ENCODE peak calls at places on chromosomes 5 and 9, in four cellular contexts. One of them, this sample, is unnamed.

GRCh38 chr5:2756764-2757163 is 5.3 kb upstream of the IRX2 start:
- DNase-seq in HepG2: no peak
- DNase-seq in K562: no peak
- DNase-seq in A549: no peak
- DNase-seq in this sample: no peak

GRCh38 chr5:139137703-139138102 is 60.5 kb downstream of the SIL1 start:
- DNase-seq in K562: peak
- DNase-seq in A549: peak
- DNase-seq in HepG2: peak
- DNase-seq in this sample: peak

GRCh38 chr5:932151-932627 is 39.5 kb downstream of the TRIP13 start:
- DNase-seq in K562: no peak
- DNase-seq in A549: no peak
- DNase-seq in HepG2: no peak
- DNase-seq in this sample: no peak

GRCh38 chr5:138252944-138253343 is 21.5 kb downstream of the GFRA3 start:
- DNase-seq in HepG2: no peak
- DNase-seq in K562: no peak
- DNase-seq in A549: no peak
- DNase-seq in this sample: no peak

GRCh38 chr9:118473527-118473926 is 769.3 kb downstream of the TLR4 start:
- DNase-seq in HepG2: no peak
- DNase-seq in K562: no peak
- DNase-seq in A549: no peak
- DNase-seq in this sample: peak

GRCh38 chr9:3760031-3760430 is 234.2 kb upstream of the RFX3 start:
- DNase-seq in K562: no peak
- DNase-seq in HepG2: no peak
- DNase-seq in A549: peak
- DNase-seq in this sample: no peak

GRCh38 chr5:1523793-1524480 is at the start of gene LPCAT1:
- DNase-seq in A549: peak
- DNase-seq in K562: peak
- DNase-seq in HepG2: peak
- DNase-seq in this sample: peak

GRCh38 chr5:164672931-164673694 is 1167.7 kb downstream of the MAT2B start:
- DNase-seq in K562: no peak
- DNase-seq in A549: peak
- DNase-seq in HepG2: no peak
- DNase-seq in this sample: no peak

GRCh38 chr9:89891221-89892052 is 286.6 kb downstream of the GADD45G start:
- DNase-seq in A549: no peak
- DNase-seq in HepG2: no peak
- DNase-seq in K562: no peak
- DNase-seq in this sample: no peak

GRCh38 chr9:122930541-122930932 is 775 bp downstream of the ZBTB26 start:
- DNase-seq in HepG2: no peak
- DNase-seq in K562: no peak
- DNase-seq in A549: no peak
- DNase-seq in this sample: no peak

GRCh38 chr5:73780297-73781080 is 154.5 kb downstream of the ARHGEF28 start:
- DNase-seq in A549: no peak
- DNase-seq in K562: no peak
- DNase-seq in HepG2: no peak
- DNase-seq in this sample: no peak

GRCh38 chr9:68999393-69000105 is 14.4 kb downstream of the PRKACG start:
- DNase-seq in HepG2: peak
- DNase-seq in K562: peak
- DNase-seq in A549: peak
- DNase-seq in this sample: peak

GRCh38 chr9:128304151-128304970 is 17.9 kb downstream of the TRUB2 start:
- DNase-seq in HepG2: no peak
- DNase-seq in A549: no peak
- DNase-seq in K562: no peak
- DNase-seq in this sample: no peak

GRCh38 chr9:113989781-113990569 is 88.1 kb downstream of the AMBP start:
- DNase-seq in HepG2: no peak
- DNase-seq in A549: no peak
- DNase-seq in K562: no peak
- DNase-seq in this sample: no peak

GRCh38 chr5:1179383-1179715 is 22.0 kb upstream of the SLC6A19 start:
- DNase-seq in A549: no peak
- DNase-seq in HepG2: no peak
- DNase-seq in K562: no peak
- DNase-seq in this sample: no peak

GRCh38 chr5:143064207-143064606 is 294.0 kb downstream of the ARHGAP26 start:
- DNase-seq in HepG2: no peak
- DNase-seq in A549: peak
- DNase-seq in K562: no peak
- DNase-seq in this sample: no peak

GRCh38 chr5:19853616-19854240 is 134.3 kb downstream of the CDH18 start:
- DNase-seq in A549: no peak
- DNase-seq in K562: no peak
- DNase-seq in HepG2: no peak
- DNase-seq in this sample: no peak

GRCh38 chr5:179312557-179313235 is 32.6 kb downstream of the ADAMTS2 start:
- DNase-seq in K562: no peak
- DNase-seq in A549: no peak
- DNase-seq in HepG2: no peak
- DNase-seq in this sample: peak

GRCh38 chr5:113246371-113246870 is 188.4 kb downstream of the TSSK1B start:
- DNase-seq in K562: no peak
- DNase-seq in HepG2: no peak
- DNase-seq in A549: no peak
- DNase-seq in this sample: no peak

GRCh38 chr9:75390951-75391350 is 302.6 kb downstream of the OSTF1 start:
- DNase-seq in K562: no peak
- DNase-seq in A549: no peak
- DNase-seq in HepG2: no peak
- DNase-seq in this sample: no peak

GRCh38 chr5:109450129-109450877 is 40.5 kb upstream of the PJA2 start:
- DNase-seq in A549: no peak
- DNase-seq in K562: no peak
- DNase-seq in HepG2: no peak
- DNase-seq in this sample: peak

GRCh38 chr5:35821513-35821912 is 35.2 kb upstream of the IL7R start:
- DNase-seq in HepG2: no peak
- DNase-seq in K562: no peak
- DNase-seq in A549: no peak
- DNase-seq in this sample: no peak

GRCh38 chr5:97071101-97071500 is 71.3 kb downstream of the LIX1 start:
- DNase-seq in K562: no peak
- DNase-seq in HepG2: no peak
- DNase-seq in A549: no peak
- DNase-seq in this sample: no peak

GRCh38 chr5:153831976-153832375 is 206.7 kb downstream of the FAM114A2 start:
- DNase-seq in K562: peak
- DNase-seq in HepG2: peak
- DNase-seq in A549: peak
- DNase-seq in this sample: no peak

GRCh38 chr9:86333651-86334050 is 20.6 kb downstream of the TUT7 start:
- DNase-seq in K562: no peak
- DNase-seq in HepG2: no peak
- DNase-seq in A549: no peak
- DNase-seq in this sample: no peak

GRCh38 chr5:96582343-96582742 is 79.8 kb upstream of the CAST start:
- DNase-seq in K562: no peak
- DNase-seq in HepG2: no peak
- DNase-seq in A549: no peak
- DNase-seq in this sample: no peak

GRCh38 chr5:137186759-137187461 is 312.2 kb downstream of the SPOCK1 start:
- DNase-seq in A549: no peak
- DNase-seq in HepG2: no peak
- DNase-seq in K562: no peak
- DNase-seq in this sample: no peak

GRCh38 chr5:53009816-53010215 is 20.7 kb downstream of the ITGA2 start:
- DNase-seq in HepG2: no peak
- DNase-seq in K562: no peak
- DNase-seq in A549: no peak
- DNase-seq in this sample: no peak

GRCh38 chr5:150544606-150545219 is 36.8 kb downstream of the NDST1 start:
- DNase-seq in A549: peak
- DNase-seq in K562: peak
- DNase-seq in HepG2: peak
- DNase-seq in this sample: peak

GRCh38 chr5:77635617-77636422 is 2.7 kb downstream of the OTP start:
- DNase-seq in A549: no peak
- DNase-seq in HepG2: no peak
- DNase-seq in K562: no peak
- DNase-seq in this sample: no peak

GRCh38 chr9:131257266-131258025 is 18.9 kb downstream of the FAM78A start:
- DNase-seq in A549: no peak
- DNase-seq in HepG2: no peak
- DNase-seq in K562: peak
- DNase-seq in this sample: no peak

GRCh38 chr9:93132946-93133640 is 958 bp downstream of the NINJ1 start:
- DNase-seq in K562: no peak
- DNase-seq in A549: no peak
- DNase-seq in HepG2: peak
- DNase-seq in this sample: no peak

GRCh38 chr5:57408714-57409113 is 73.9 kb downstream of the ACTBL2 start:
- DNase-seq in A549: no peak
- DNase-seq in HepG2: no peak
- DNase-seq in K562: no peak
- DNase-seq in this sample: no peak

GRCh38 chr9:117672397-117672796 is 31.8 kb upstream of the TLR4 start:
- DNase-seq in K562: no peak
- DNase-seq in HepG2: peak
- DNase-seq in A549: peak
- DNase-seq in this sample: no peak

GRCh38 chr9:34163439-34163838 is 15.4 kb upstream of the UBAP1 start:
- DNase-seq in K562: no peak
- DNase-seq in A549: peak
- DNase-seq in HepG2: no peak
- DNase-seq in this sample: no peak

GRCh38 chr5:158967566-158967965 is 132.2 kb downstream of the EBF1 start:
- DNase-seq in HepG2: no peak
- DNase-seq in K562: no peak
- DNase-seq in A549: peak
- DNase-seq in this sample: no peak
- TF ChIP-seq NR3C1 in HepG2: no peak
- TF ChIP-seq NR3C1 in K562: no peak
- TF ChIP-seq NR3C1 in A549: no peak
- TF ChIP-seq NR3C1 in this sample: no peak

DNA sequence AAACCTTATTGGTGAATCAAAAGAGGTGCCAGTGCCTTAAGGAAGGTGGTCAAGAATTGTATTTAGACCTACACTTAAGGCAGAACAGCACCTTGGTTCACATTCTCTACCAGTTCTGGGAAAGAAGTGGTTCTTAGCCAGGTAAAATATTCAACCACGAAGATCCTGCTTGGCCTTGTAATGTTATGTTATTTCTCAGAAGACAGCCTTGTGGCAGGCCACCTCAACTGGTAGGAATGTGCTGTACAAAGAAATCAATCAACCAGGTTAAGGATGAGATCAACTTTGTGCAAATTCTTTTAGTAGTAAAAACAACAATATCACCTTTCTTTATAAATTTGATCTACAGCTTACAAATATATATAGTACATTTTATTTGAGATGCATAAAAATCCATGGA is 246.8 kb downstream of the ARRDC3 start:
- DNase-seq in K562: no peak
- DNase-seq in HepG2: no peak
- DNase-seq in A549: peak
- DNase-seq in this sample: no peak
- TF ChIP-seq NR3C1 in K562: no peak
- TF ChIP-seq NR3C1 in HepG2: no peak
- TF ChIP-seq NR3C1 in A549: no peak
- TF ChIP-seq NR3C1 in this sample: no peak

DNA sequence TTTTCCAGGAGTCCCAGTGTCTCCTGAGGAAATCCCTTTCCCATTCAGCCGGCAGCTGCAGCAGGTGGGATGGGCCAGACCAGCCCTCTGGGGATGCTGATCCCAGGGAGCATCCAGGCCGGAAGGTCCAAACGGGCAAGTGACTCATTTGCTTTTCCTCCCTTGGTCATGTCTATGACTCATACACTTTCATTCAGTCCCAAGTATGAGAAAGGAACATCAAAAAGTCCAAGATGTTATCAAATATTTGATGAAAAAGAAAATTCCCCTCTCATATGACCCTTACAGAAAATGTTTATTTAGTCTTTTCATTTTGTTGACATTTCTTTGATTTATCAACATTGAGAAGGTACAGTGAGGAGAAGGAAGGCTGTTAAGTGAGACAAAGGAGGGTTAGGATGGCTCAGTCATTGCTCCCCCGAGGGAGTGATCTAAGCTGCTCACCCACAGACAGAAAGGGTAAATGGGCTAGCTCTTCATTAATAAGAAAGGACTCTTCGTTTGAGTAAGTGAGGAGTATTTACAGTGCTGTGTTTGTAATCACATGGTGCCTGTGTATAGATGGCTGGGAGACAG is 117.6 kb upstream of the ANKRD55 start:
- DNase-seq in HepG2: peak
- DNase-seq in A549: peak
- DNase-seq in K562: peak
- DNase-seq in this sample: no peak
- TF ChIP-seq NR3C1 in HepG2: no peak
- TF ChIP-seq NR3C1 in A549: no peak
- TF ChIP-seq NR3C1 in K562: no peak
- TF ChIP-seq NR3C1 in this sample: no peak

GRCh38 chr9:121350993-121351561 is 19.0 kb downstream of the STOM start:
- DNase-seq in HepG2: no peak
- DNase-seq in K562: no peak
- DNase-seq in A549: peak
- DNase-seq in this sample: no peak
- TF ChIP-seq NR3C1 in HepG2: no peak
- TF ChIP-seq NR3C1 in K562: no peak
- TF ChIP-seq NR3C1 in A549: no peak
- TF ChIP-seq NR3C1 in this sample: no peak

DNA sequence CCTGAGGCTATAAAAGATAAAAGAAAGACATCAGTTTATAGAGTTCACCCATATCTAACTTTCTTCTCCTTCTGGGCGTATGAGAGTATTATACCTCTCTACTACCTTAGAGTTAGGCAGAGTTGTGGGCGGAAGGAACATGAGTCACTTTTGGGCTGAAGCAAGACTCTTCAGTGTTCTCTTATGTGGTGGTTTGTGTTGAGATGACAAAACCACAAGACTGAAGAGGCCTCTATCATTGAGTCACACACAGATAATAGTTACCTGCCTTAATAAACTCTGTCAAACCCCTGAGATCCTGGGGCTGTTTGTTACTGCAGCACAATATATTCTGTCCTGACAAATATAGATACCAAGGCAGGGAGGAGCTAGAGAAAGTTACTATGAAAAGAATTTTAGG is 184.2 kb downstream of the EFNA5 start:
- DNase-seq in K562: no peak
- DNase-seq in A549: no peak
- DNase-seq in HepG2: no peak
- DNase-seq in this sample: no peak
- TF ChIP-seq NR3C1 in K562: no peak
- TF ChIP-seq NR3C1 in A549: no peak
- TF ChIP-seq NR3C1 in HepG2: no peak
- TF ChIP-seq NR3C1 in this sample: no peak

This sample was measured in WTC11.